ENCODE peak calls at places on chromosomes 4 and X, in five cellular contexts. K, P, R, F and U are unnamed samples.

GRCh38 chr4:183390374-183390773 is 54.1 kb upstream of the CDKN2AIP start:
- DNase-seq in K (no peak), R (no peak), F (no peak), P (no peak), U (no peak)

GRCh38 chrX:133365886-133366611 is 49.2 kb downstream of the GPC4 start:
- DNase-seq in P (no peak), F (no peak), R (no peak), K (no peak), U (no peak)

GRCh38 chr4:128285085-128286023 is 2.3 kb downstream of the PGRMC2 start:
- DNase-seq in P (no peak), K (no peak), F (no peak), R (no peak), U (peak; percentile 34)

GRCh38 chr4:173217727-173218126 is 49.1 kb downstream of the GALNT7 start:
- DNase-seq in F (no peak), R (no peak), K (no peak), P (no peak), U (no peak)

GRCh38 chrX:40108084-40108958 is 10.6 kb upstream of the BCOR start:
- DNase-seq in P (no peak), F (no peak), R (no peak), K (no peak), U (no peak)

GRCh38 chrX:11143931-11144678 is 33.0 kb downstream of the HCCS start:
- DNase-seq in K (peak; percentile 7), P (peak; percentile 46), R (peak; percentile 7), F (peak; percentile 10), U (peak; percentile 27)

GRCh38 chrX:23783569-23784486 is 855 bp downstream of the SAT1 start:
- DNase-seq in K (no peak), R (no peak), P (no peak), F (no peak), U (no peak)

GRCh38 chr4:102420563-102421221 is 75.4 kb upstream of the SLC39A8 start:
- DNase-seq in F (no peak), K (no peak), P (no peak), R (no peak), U (no peak)

GRCh38 chr4:48483006-48483776 is at the start of gene SLC10A4:
- DNase-seq in P (no peak), F (no peak), K (no peak), R (no peak), U (no peak)

GRCh38 chr4:1080432-1080831 is 32.9 kb downstream of the RNF212 start:
- DNase-seq in F (no peak), R (no peak), P (no peak), K (no peak), U (no peak)

GRCh38 chr4:189304179-189304578 is 636.5 kb upstream of the FRG1 start:
- DNase-seq in P (no peak), R (no peak), K (no peak), F (no peak), U (no peak)

GRCh38 chrX:2315434-2315833 is 185.3 kb downstream of the DHRSX start:
- DNase-seq in P (no peak), K (no peak), R (no peak), F (no peak), U (no peak)

GRCh38 chrX:119015407-119016242 is 41.2 kb downstream of the LONRF3 start:
- DNase-seq in R (no peak), F (no peak), P (peak; percentile 59), K (peak; percentile 38), U (peak; percentile 42)

GRCh38 chrX:154735695-154736393 is 15.0 kb downstream of the GAB3 start:
- DNase-seq in F (no peak), K (no peak), P (peak; percentile 62), R (no peak), U (no peak)

GRCh38 chr4:148059617-148060180 is 327.8 kb downstream of the ARHGAP10 start:
- DNase-seq in P (no peak), K (no peak), F (no peak), R (no peak), U (no peak)

GRCh38 chrX:44742480-44743155 is 101.2 kb upstream of the DUSP21 start:
- DNase-seq in K (no peak), P (no peak), F (no peak), R (no peak), U (no peak)

GRCh38 chr4:19381068-19381467 is 870.6 kb upstream of the SLIT2 start:
- DNase-seq in F (no peak), R (no peak), K (peak; percentile 1), P (no peak), U (no peak)

GRCh38 chr4:7089211-7089964 is 21.5 kb upstream of the GRPEL1 start:
- DNase-seq in K (no peak), P (no peak), F (no peak), R (no peak), U (no peak)

GRCh38 chr4:74311696-74312313 is 3.5 kb downstream of the EPGN start:
- DNase-seq in P (no peak), R (no peak), F (no peak), K (no peak), U (no peak)